ENCODE peak calls at places on chromosome 11, in seven cellular contexts. M is heart right ventricle, E is fibroblast of lung, S is mesendoderm, U is breast epithelium, B is PC-3, D is IMR-90. C is an unnamed sample.

GRCh38 chr11:44264761-44265160 is 45.2 kb downstream of the ALX4 start:
- DNase-seq in M (no peak), E (no peak), S (no peak), U (no peak), B (no peak), D (no peak), C (no peak)

GRCh38 chr11:117796456-117797428 is at the start of gene DSCAML1:
- DNase-seq in M (peak; percentile 43), E (no peak), S (peak; percentile 27), U (no peak), B (no peak), D (no peak), C (peak; percentile 42)

GRCh38 chr11:62546937-62547625 is 475 bp upstream of the AHNAK start:
- DNase-seq in M (peak; percentile 39), E (peak; percentile 57), S (peak; percentile 76), U (no peak), B (peak; percentile 77), D (peak; percentile 49), C (no peak)

GRCh38 chr11:36312593-36312990 is 16.5 kb downstream of the PRR5L start:
- DNase-seq in M (no peak), E (peak; percentile 94), S (no peak), U (no peak), B (peak; percentile 90), D (peak; percentile 86), C (no peak)

GRCh38 chr11:45150301-45150700 is 3.9 kb downstream of the PRDM11 start:
- DNase-seq in M (no peak), E (no peak), S (no peak), U (peak; percentile 31), B (no peak), D (no peak), C (no peak)

GRCh38 chr11:74265256-74265655 is 46.2 kb downstream of the P4HA3 start:
- DNase-seq in M (no peak), E (no peak), S (peak; percentile 59), U (no peak), B (no peak), D (no peak), C (no peak)

GRCh38 chr11:120244476-120244875 is 4.5 kb downstream of the POU2F3 start:
- DNase-seq in M (no peak), E (no peak), S (no peak), U (no peak), B (peak; percentile 43), D (peak; percentile 10), C (no peak)

GRCh38 chr11:128840783-128841182 is 26.3 kb downstream of the KCNJ1 start:
- DNase-seq in M (no peak), E (no peak), S (no peak), U (no peak), B (no peak), D (no peak), C (no peak)

GRCh38 chr11:29119691-29120328 is 897.0 kb downstream of the KCNA4 start:
- DNase-seq in M (no peak), E (peak; percentile 87), S (no peak), U (no peak), B (peak; percentile 63), D (peak; percentile 99), C (no peak)

GRCh38 chr11:129743029-129743846 is 72.4 kb upstream of the TMEM45B start:
- DNase-seq in M (no peak), E (no peak), S (peak; percentile 83), U (no peak), B (no peak), D (no peak), C (no peak)

GRCh38 chr11:122853971-122854446 is 15.7 kb downstream of the CRTAM start:
- DNase-seq in M (no peak), E (peak; percentile 88), S (peak; percentile 93), U (no peak), B (peak; percentile 96), D (peak; percentile 84), C (no peak)

GRCh38 chr11:45110562-45110961 is 35.9 kb upstream of the PRDM11 start:
- DNase-seq in M (no peak), E (peak; percentile 77), S (peak; percentile 81), U (no peak), B (peak; percentile 82), D (peak; percentile 68), C (no peak)

DNA sequence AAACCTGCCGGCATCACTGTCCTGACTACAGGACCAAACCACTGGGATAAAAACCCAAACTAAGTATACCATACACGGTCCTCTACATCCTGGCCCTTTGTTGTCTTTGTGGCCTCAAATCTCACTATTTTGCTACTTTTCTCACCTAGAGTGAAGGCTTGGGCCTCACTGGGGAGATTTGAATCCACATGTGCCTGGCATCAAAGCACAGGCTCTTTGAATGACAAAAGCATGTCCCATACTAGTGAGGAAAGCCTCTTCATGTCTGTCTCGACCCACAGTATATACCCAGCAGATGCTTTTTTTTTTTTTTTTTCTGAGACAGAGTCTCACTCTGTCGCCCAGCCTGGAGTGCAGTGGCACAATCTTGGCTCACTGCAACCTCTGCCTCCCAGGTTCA is 72.5 kb upstream of the DRD2 start:
- DNase-seq in M (no peak), E (no peak), S (no peak), U (no peak), B (no peak), D (no peak), C (no peak)
- H3K27ac ChIP-seq in M (no peak overlapping the region), E (no peak overlapping the region), S (no peak overlapping the region), U (no peak overlapping the region), B (peak overlapping the region; percentile 57), D (peak overlapping the region; percentile 35), C (no peak overlapping the region)

GRCh38 chr11:114133548-114134329 is 74.2 kb downstream of the ZBTB16 start:
- DNase-seq in M (no peak), E (peak; percentile 39), S (peak; percentile 16), U (no peak), B (no peak), D (no peak), C (no peak)
- H3K27ac ChIP-seq in M (peak overlapping the region; percentile 68), E (no peak overlapping the region), S (no peak overlapping the region), U (peak overlapping the region; percentile 60), B (no peak overlapping the region), D (no peak overlapping the region), C (no peak overlapping the region)

GRCh38 chr11:107780775-107781174 is 68.9 kb upstream of the SLN start:
- DNase-seq in M (no peak), E (peak; percentile 2), S (no peak), U (no peak), B (peak; percentile 63), D (no peak), C (no peak)

GRCh38 chr11:107787733-107788132 is 70.9 kb downstream of the SLC35F2 start:
- DNase-seq in M (no peak), E (no peak), S (peak; percentile 37), U (no peak), B (no peak), D (no peak), C (no peak)

GRCh38 chr11:107783121-107783520 is 71.3 kb upstream of the SLN start:
- DNase-seq in M (no peak), E (no peak), S (no peak), U (no peak), B (no peak), D (peak; percentile 8), C (no peak)

GRCh38 chr11:107789767-107790166 is 68.8 kb downstream of the SLC35F2 start:
- DNase-seq in M (no peak), E (no peak), S (no peak), U (no peak), B (no peak), D (no peak), C (no peak)

DNA sequence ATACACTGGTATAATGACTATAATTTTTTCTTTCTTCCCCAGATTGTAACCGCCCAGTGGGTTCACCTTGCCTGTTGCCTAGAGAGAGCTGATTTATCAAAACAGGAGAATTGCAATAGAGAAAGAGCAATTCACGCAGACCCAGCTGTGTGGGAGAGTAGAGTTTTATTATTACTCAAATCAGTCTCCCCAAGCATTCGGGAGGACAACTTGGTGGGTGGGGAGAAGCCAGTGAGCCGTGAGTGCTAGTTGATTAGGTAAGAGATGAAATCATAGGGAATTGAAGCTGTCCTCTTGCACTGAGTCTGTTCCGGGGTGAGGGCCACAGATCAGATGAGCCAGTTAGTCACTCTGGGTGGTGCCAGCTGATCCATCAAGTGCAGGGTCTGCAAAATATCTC is 73.2 kb downstream of the SLC35F2 start:
- DNase-seq in M (no peak), E (peak; percentile 31), S (no peak), U (no peak), B (no peak), D (peak; percentile 17), C (no peak)
- H3K27ac ChIP-seq in M (no peak overlapping the region), E (no peak overlapping the region), S (no peak overlapping the region), U (no peak overlapping the region), B (no peak overlapping the region), D (no peak overlapping the region), C (no peak overlapping the region)

GRCh38 chr11:134008593-134008992 is 51.8 kb upstream of the IGSF9B start:
- DNase-seq in M (no peak), E (no peak), S (peak; percentile 89), U (no peak), B (no peak), D (no peak), C (no peak)

GRCh38 chr11:134001596-134001995 is 44.8 kb upstream of the IGSF9B start:
- DNase-seq in M (no peak), E (no peak), S (no peak), U (no peak), B (no peak), D (no peak), C (no peak)

GRCh38 chr11:134001101-134001500 is 44.3 kb upstream of the IGSF9B start:
- DNase-seq in M (no peak), E (no peak), S (no peak), U (no peak), B (no peak), D (no peak), C (no peak)

GRCh38 chr11:134003792-134004405 is 47.1 kb upstream of the IGSF9B start:
- DNase-seq in M (no peak), E (no peak), S (no peak), U (no peak), B (no peak), D (no peak), C (no peak)

GRCh38 chr11:134004406-134005197 is 47.8 kb upstream of the IGSF9B start:
- DNase-seq in M (no peak), E (no peak), S (no peak), U (no peak), B (no peak), D (no peak), C (no peak)
- H3K27ac ChIP-seq in M (peak overlapping the region; percentile 59), E (no peak overlapping the region), S (no peak overlapping the region), U (no peak overlapping the region), B (no peak overlapping the region), D (no peak overlapping the region), C (no peak overlapping the region)

GRCh38 chr11:7546324-7546791 is 32.6 kb downstream of the PPFIBP2 start:
- DNase-seq in M (no peak), E (no peak), S (no peak), U (no peak), B (peak; percentile 18), D (peak; percentile 12), C (no peak)

GRCh38 chr11:7547687-7548086 is 33.9 kb downstream of the PPFIBP2 start:
- DNase-seq in M (no peak), E (no peak), S (no peak), U (no peak), B (no peak), D (no peak), C (no peak)

GRCh38 chr11:7547091-7547490 is 33.3 kb downstream of the PPFIBP2 start:
- DNase-seq in M (no peak), E (no peak), S (no peak), U (no peak), B (no peak), D (no peak), C (no peak)

GRCh38 chr11:7544021-7544420 is 30.2 kb downstream of the PPFIBP2 start:
- DNase-seq in M (no peak), E (no peak), S (no peak), U (no peak), B (no peak), D (no peak), C (no peak)

GRCh38 chr11:7545611-7546010 is 31.8 kb downstream of the PPFIBP2 start:
- DNase-seq in M (no peak), E (no peak), S (no peak), U (no peak), B (no peak), D (no peak), C (no peak)
- H3K27ac ChIP-seq in M (no peak overlapping the region), E (no peak overlapping the region), S (no peak overlapping the region), U (no peak overlapping the region), B (no peak overlapping the region), D (no peak overlapping the region), C (no peak overlapping the region)